ENCODE peak calls at places on chromosomes 11 and 22, in seven cellular contexts. B, W, I, Y, V, K and F are unnamed samples.
A peak's percentile ranks its signal among the peaks of the same experiment; 100 is the strongest.

GRCh38 chr22:28658448-28658847 is 21.2 kb downstream of the TTC28 start:
- DNase-seq in B (no peak), W (no peak), I (no peak), Y (no peak), V (no peak), K (no peak), F (no peak)

GRCh38 chr11:69342588-69343330 is 48.8 kb downstream of the MYEOV start:
- DNase-seq in B (no peak), W (no peak), I (no peak), Y (no peak), V (no peak), K (no peak), F (no peak)

GRCh38 chr11:109490953-109491733 is 69.2 kb downstream of the C11orf87 start:
- DNase-seq in B (no peak), W (no peak), I (no peak), Y (no peak), V (no peak), K (no peak), F (no peak)

GRCh38 chr22:48819232-48819631 is 1008.4 kb downstream of the BRD1 start:
- DNase-seq in B (no peak), W (no peak), I (no peak), Y (no peak), V (no peak), K (no peak), F (no peak)

GRCh38 chr11:27910186-27910941 is 197.6 kb downstream of the KIF18A start:
- DNase-seq in B (no peak), W (no peak), I (peak; percentile 30), Y (no peak), V (no peak), K (no peak), F (no peak)

GRCh38 chr11:369336-370018 is at the start of gene B4GALNT4:
- DNase-seq in B (no peak), W (no peak), I (no peak), Y (peak; percentile 26), V (no peak), K (no peak), F (no peak)

GRCh38 chr11:117843666-117844484 is 19.3 kb upstream of the FXYD2 start:
- DNase-seq in B (peak; percentile 76), W (peak; percentile 91), I (peak; percentile 72), Y (peak; percentile 80), V (peak; percentile 72), K (peak; percentile 91), F (peak; percentile 82)

GRCh38 chr11:68689737-68690625 is 5.6 kb downstream of the GAL start:
- DNase-seq in B (no peak), W (no peak), I (no peak), Y (no peak), V (no peak), K (no peak), F (no peak)

GRCh38 chr11:96567193-96567592 is 177.4 kb downstream of the JRKL start:
- DNase-seq in B (no peak), W (no peak), I (peak; percentile 17), Y (no peak), V (no peak), K (no peak), F (no peak)

GRCh38 chr11:66100272-66101037 is 30.4 kb downstream of the PACS1 start:
- DNase-seq in B (peak; percentile 38), W (peak; percentile 53), I (no peak), Y (peak; percentile 48), V (peak; percentile 39), K (peak; percentile 63), F (peak; percentile 88)

GRCh38 chr22:43861529-43861928 is 784 bp downstream of the SULT4A1 start:
- DNase-seq in B (no peak), W (no peak), I (peak; percentile 57), Y (no peak), V (no peak), K (no peak), F (no peak)

GRCh38 chr11:65576867-65577755 is 1.3 kb downstream of the EHBP1L1 start:
- DNase-seq in B (no peak), W (no peak), I (peak; percentile 59), Y (no peak), V (no peak), K (peak; percentile 58), F (no peak)

GRCh38 chr11:84091212-84091986 is 805.2 kb upstream of the CCDC90B start:
- DNase-seq in B (no peak), W (no peak), I (no peak), Y (no peak), V (no peak), K (no peak), F (no peak)

GRCh38 chr11:112877561-112877960 is 83.7 kb upstream of the NCAM1 start:
- DNase-seq in B (no peak), W (no peak), I (no peak), Y (no peak), V (no peak), K (no peak), F (no peak)

GRCh38 chr11:120547871-120548681 is 36.5 kb downstream of the GRIK4 start:
- DNase-seq in B (no peak), W (no peak), I (peak; percentile 98), Y (no peak), V (no peak), K (no peak), F (no peak)

GRCh38 chr11:66659785-66660184 is 17.9 kb downstream of the RBM4B start:
- DNase-seq in B (no peak), W (no peak), I (no peak), Y (no peak), V (no peak), K (no peak), F (no peak)

GRCh38 chr22:21643533-21644357 is 1.6 kb downstream of the SDF2L1 start:
- DNase-seq in B (no peak), W (no peak), I (no peak), Y (no peak), V (no peak), K (no peak), F (no peak)

GRCh38 chr11:76978818-76979217 is 55.4 kb upstream of the B3GNT6 start:
- DNase-seq in B (no peak), W (no peak), I (no peak), Y (no peak), V (no peak), K (no peak), F (peak; percentile 44)

GRCh38 chr11:119169272-119169719 is 771 bp downstream of the NLRX1 start:
- DNase-seq in B (no peak), W (no peak), I (peak; percentile 10), Y (no peak), V (no peak), K (peak; percentile 51), F (peak; percentile 38)

GRCh38 chr11:126084608-126084912 is 21.9 kb upstream of the CDON start:
- DNase-seq in B (no peak), W (no peak), I (no peak), Y (no peak), V (no peak), K (no peak), F (no peak)

GRCh38 chr22:36510966-36511881 is 4.4 kb upstream of the FOXRED2 start:
- DNase-seq in B (peak; percentile 13), W (no peak), I (peak; percentile 58), Y (peak; percentile 21), V (no peak), K (peak; percentile 33), F (peak; percentile 74)

GRCh38 chr11:121554552-121554951 is 101.8 kb upstream of the SORL1-AS1 start:
- DNase-seq in B (no peak), W (no peak), I (no peak), Y (no peak), V (no peak), K (no peak), F (no peak)

GRCh38 chr11:100925935-100926334 is 203.7 kb downstream of the PGR start:
- DNase-seq in B (no peak), W (no peak), I (peak; percentile 80), Y (no peak), V (no peak), K (no peak), F (no peak)

GRCh38 chr11:134575504-134576230 is 163.6 kb upstream of the B3GAT1 start:
- DNase-seq in B (no peak), W (no peak), I (no peak), Y (no peak), V (no peak), K (no peak), F (no peak)

GRCh38 chr11:118652681-118653181 is 26.7 kb downstream of the TREH start:
- DNase-seq in B (no peak), W (no peak), I (no peak), Y (no peak), V (no peak), K (no peak), F (peak; percentile 96)

GRCh38 chr11:13140873-13141655 is 131.9 kb downstream of the RASSF10 start:
- DNase-seq in B (no peak), W (no peak), I (no peak), Y (no peak), V (no peak), K (no peak), F (no peak)

GRCh38 chr11:85076535-85077330 is 550.4 kb downstream of the DLG2 start:
- DNase-seq in B (no peak), W (no peak), I (peak; percentile 23), Y (no peak), V (no peak), K (no peak), F (no peak)

GRCh38 chr11:62013266-62014157 is 46.1 kb upstream of the FTH1 start:
- DNase-seq in B (no peak), W (no peak), I (no peak), Y (no peak), V (no peak), K (no peak), F (no peak)

GRCh38 chr22:34722901-34723300 is 343.1 kb upstream of the ISX start:
- DNase-seq in B (no peak), W (no peak), I (no peak), Y (no peak), V (no peak), K (no peak), F (no peak)

GRCh38 chr11:8006349-8006977 is 19.3 kb downstream of the EIF3F start:
- DNase-seq in B (no peak), W (no peak), I (peak; percentile 76), Y (peak; percentile 40), V (no peak), K (peak; percentile 44), F (peak; percentile 79)

GRCh38 chr11:111736191-111736590 is 30.0 kb downstream of the PPP2R1B start:
- DNase-seq in B (no peak), W (no peak), I (peak; percentile 75), Y (no peak), V (no peak), K (no peak), F (no peak)

GRCh38 chr11:83033972-83034672 is 37.6 kb downstream of the RAB30 start:
- DNase-seq in B (no peak), W (no peak), I (peak; percentile 89), Y (no peak), V (no peak), K (no peak), F (peak; percentile 39)

GRCh38 chr22:49103314-49104052 is 724.2 kb downstream of the BRD1 start:
- DNase-seq in B (no peak), W (no peak), I (no peak), Y (no peak), V (no peak), K (no peak), F (no peak)

GRCh38 chr11:6674198-6674597 is 8.9 kb downstream of the MRPL17 start:
- DNase-seq in B (no peak), W (no peak), I (no peak), Y (no peak), V (no peak), K (no peak), F (no peak)

GRCh38 chr11:10728154-10728553 is 22.9 kb upstream of the CTR9 start:
- DNase-seq in B (no peak), W (no peak), I (no peak), Y (no peak), V (no peak), K (no peak), F (no peak)

GRCh38 chr11:70707821-70708220 is 309.5 kb downstream of the CTTN start:
- DNase-seq in B (no peak), W (no peak), I (no peak), Y (no peak), V (no peak), K (no peak), F (no peak)

GRCh38 chr11:134599180-134599810 is 187.3 kb upstream of the B3GAT1 start:
- DNase-seq in B (no peak), W (no peak), I (no peak), Y (no peak), V (no peak), K (no peak), F (no peak)

GRCh38 chr11:25981998-25982397 is 349.9 kb upstream of the ANO3 start:
- DNase-seq in B (no peak), W (no peak), I (peak; percentile 92), Y (no peak), V (no peak), K (no peak), F (peak; percentile 63)